ENCODE peak calls at places on chromosomes 7 and 10, in seven cellular contexts. One of them, this sample, is unnamed.

GRCh38 chr10:129784891-129785290 is 179.2 kb downstream of the EBF3 start:
- DNase-seq in activated CD4-positive, alpha-beta memory T cell treated with anti-CD3 and anti-CD28 coated beads, Interleukin-2, amount 10 ng/mL, durations not matched to agents 7 days and 5 days: no peak
- DNase-seq in stimulated activated CD4-positive, alpha-beta T cell treated with anti-CD3 and anti-CD28 coated beads, TNF-alpha, amount 100 ng/mL, for 24 hours: no peak
- DNase-seq in EH: no peak
- DNase-seq in AG08395: no peak
- DNase-seq in IMR-90: no peak
- DNase-seq in type B pancreatic cell: no peak
- DNase-seq in this sample: no peak

GRCh38 chr10:113705344-113705878 is 25.7 kb downstream of the CASP7 start:
- DNase-seq in activated CD4-positive, alpha-beta memory T cell treated with anti-CD3 and anti-CD28 coated beads, Interleukin-2, amount 10 ng/mL, durations not matched to agents 7 days and 5 days: no peak
- DNase-seq in stimulated activated CD4-positive, alpha-beta T cell treated with anti-CD3 and anti-CD28 coated beads, TNF-alpha, amount 100 ng/mL, for 24 hours: no peak
- DNase-seq in EH: no peak
- DNase-seq in AG08395: no peak
- DNase-seq in IMR-90: no peak
- DNase-seq in type B pancreatic cell: no peak
- DNase-seq in this sample: no peak

GRCh38 chr7:157445246-157445955 is 108.6 kb downstream of the DNAJB6 start:
- DNase-seq in activated CD4-positive, alpha-beta memory T cell treated with anti-CD3 and anti-CD28 coated beads, Interleukin-2, amount 10 ng/mL, durations not matched to agents 7 days and 5 days: peak; percentile 12
- DNase-seq in stimulated activated CD4-positive, alpha-beta T cell treated with anti-CD3 and anti-CD28 coated beads, TNF-alpha, amount 100 ng/mL, for 24 hours: no peak
- DNase-seq in EH: no peak
- DNase-seq in AG08395: no peak
- DNase-seq in IMR-90: no peak
- DNase-seq in type B pancreatic cell: no peak
- DNase-seq in this sample: peak; percentile 38

GRCh38 chr10:89852872-89853271 is 151.5 kb downstream of the KIF20B start:
- DNase-seq in activated CD4-positive, alpha-beta memory T cell treated with anti-CD3 and anti-CD28 coated beads, Interleukin-2, amount 10 ng/mL, durations not matched to agents 7 days and 5 days: no peak
- DNase-seq in stimulated activated CD4-positive, alpha-beta T cell treated with anti-CD3 and anti-CD28 coated beads, TNF-alpha, amount 100 ng/mL, for 24 hours: no peak
- DNase-seq in EH: no peak
- DNase-seq in AG08395: no peak
- DNase-seq in IMR-90: no peak
- DNase-seq in type B pancreatic cell: no peak
- DNase-seq in this sample: no peak

GRCh38 chr7:117582219-117582704 is 102.4 kb downstream of the CFTR start:
- DNase-seq in activated CD4-positive, alpha-beta memory T cell treated with anti-CD3 and anti-CD28 coated beads, Interleukin-2, amount 10 ng/mL, durations not matched to agents 7 days and 5 days: no peak
- DNase-seq in stimulated activated CD4-positive, alpha-beta T cell treated with anti-CD3 and anti-CD28 coated beads, TNF-alpha, amount 100 ng/mL, for 24 hours: no peak
- DNase-seq in EH: peak; percentile 85
- DNase-seq in AG08395: peak; percentile 2
- DNase-seq in IMR-90: peak; percentile 98
- DNase-seq in type B pancreatic cell: no peak
- DNase-seq in this sample: no peak

GRCh38 chr10:43251664-43252165 is 15.2 kb downstream of the RASGEF1A start:
- DNase-seq in activated CD4-positive, alpha-beta memory T cell treated with anti-CD3 and anti-CD28 coated beads, Interleukin-2, amount 10 ng/mL, durations not matched to agents 7 days and 5 days: peak; percentile 14
- DNase-seq in stimulated activated CD4-positive, alpha-beta T cell treated with anti-CD3 and anti-CD28 coated beads, TNF-alpha, amount 100 ng/mL, for 24 hours: no peak
- DNase-seq in EH: no peak
- DNase-seq in AG08395: no peak
- DNase-seq in IMR-90: no peak
- DNase-seq in type B pancreatic cell: peak; percentile 57
- DNase-seq in this sample: peak; percentile 13

GRCh38 chr10:124992462-124993344 is 50.8 kb downstream of the ZRANB1 start:
- DNase-seq in activated CD4-positive, alpha-beta memory T cell treated with anti-CD3 and anti-CD28 coated beads, Interleukin-2, amount 10 ng/mL, durations not matched to agents 7 days and 5 days: peak; percentile 24
- DNase-seq in stimulated activated CD4-positive, alpha-beta T cell treated with anti-CD3 and anti-CD28 coated beads, TNF-alpha, amount 100 ng/mL, for 24 hours: no peak
- DNase-seq in EH: peak; percentile 75
- DNase-seq in AG08395: peak; percentile 30
- DNase-seq in IMR-90: peak; percentile 63
- DNase-seq in type B pancreatic cell: peak; percentile 67
- DNase-seq in this sample: no peak

GRCh38 chr10:17981766-17982380 is 30.2 kb downstream of the SLC39A12 start:
- DNase-seq in activated CD4-positive, alpha-beta memory T cell treated with anti-CD3 and anti-CD28 coated beads, Interleukin-2, amount 10 ng/mL, durations not matched to agents 7 days and 5 days: no peak
- DNase-seq in stimulated activated CD4-positive, alpha-beta T cell treated with anti-CD3 and anti-CD28 coated beads, TNF-alpha, amount 100 ng/mL, for 24 hours: no peak
- DNase-seq in EH: peak; percentile 90
- DNase-seq in AG08395: peak; percentile 82
- DNase-seq in IMR-90: peak; percentile 93
- DNase-seq in type B pancreatic cell: no peak
- DNase-seq in this sample: no peak

GRCh38 chr10:26217396-26218105 is 977 bp downstream of the GAD2 start:
- DNase-seq in activated CD4-positive, alpha-beta memory T cell treated with anti-CD3 and anti-CD28 coated beads, Interleukin-2, amount 10 ng/mL, durations not matched to agents 7 days and 5 days: no peak
- DNase-seq in stimulated activated CD4-positive, alpha-beta T cell treated with anti-CD3 and anti-CD28 coated beads, TNF-alpha, amount 100 ng/mL, for 24 hours: no peak
- DNase-seq in EH: no peak
- DNase-seq in AG08395: no peak
- DNase-seq in IMR-90: no peak
- DNase-seq in type B pancreatic cell: no peak
- DNase-seq in this sample: no peak

GRCh38 chr10:117896517-117896916 is 150.2 kb downstream of the RAB11FIP2 start:
- DNase-seq in activated CD4-positive, alpha-beta memory T cell treated with anti-CD3 and anti-CD28 coated beads, Interleukin-2, amount 10 ng/mL, durations not matched to agents 7 days and 5 days: no peak
- DNase-seq in stimulated activated CD4-positive, alpha-beta T cell treated with anti-CD3 and anti-CD28 coated beads, TNF-alpha, amount 100 ng/mL, for 24 hours: no peak
- DNase-seq in EH: no peak
- DNase-seq in AG08395: no peak
- DNase-seq in IMR-90: no peak
- DNase-seq in type B pancreatic cell: no peak
- DNase-seq in this sample: no peak